ENCODE peak calls at places on chromosomes 7 and 10, in eight cellular contexts. B, K, X, Y, H, L, V and W are unnamed samples.

GRCh38 chr7:105854516-105854915 is 21.9 kb downstream of the ATXN7L1 start:
- DNase-seq in B (no peak), K (no peak), X (no peak), Y (no peak), H (no peak), L (no peak), V (no peak), W (no peak)

GRCh38 chr7:974172-974571 is 1.2 kb downstream of the COX19 start:
- DNase-seq in B (no peak), K (no peak), X (no peak), Y (no peak), H (no peak), L (no peak), V (no peak), W (no peak)

GRCh38 chr10:29160110-29160669 is 128.7 kb upstream of the LYZL1 start:
- DNase-seq in B (no peak), K (no peak), X (no peak), Y (no peak), H (no peak), L (no peak), V (no peak), W (no peak)

GRCh38 chr10:102131286-102132170 is 1.3 kb upstream of the PPRC1 start:
- DNase-seq in B (no peak), K (no peak), X (no peak), Y (no peak), H (no peak), L (no peak), V (no peak), W (no peak)

GRCh38 chr7:94643771-94644545 is 12.0 kb downstream of the SGCE start:
- DNase-seq in B (no peak), K (no peak), X (no peak), Y (no peak), H (no peak), L (no peak), V (no peak), W (no peak)

GRCh38 chr10:124362572-124362971 is 56.2 kb downstream of the OAT start:
- DNase-seq in B (no peak), K (no peak), X (no peak), Y (no peak), H (no peak), L (no peak), V (no peak), W (no peak)

GRCh38 chr7:50641442-50642405 is 76.5 kb upstream of the DDC start:
- DNase-seq in B (no peak), K (peak), X (no peak), Y (no peak), H (no peak), L (no peak), V (no peak), W (no peak)

GRCh38 chr10:15309221-15309620 is 61.9 kb downstream of the FAM171A1 start:
- DNase-seq in B (no peak), K (no peak), X (no peak), Y (no peak), H (no peak), L (no peak), V (no peak), W (no peak)

GRCh38 chr10:27611209-27611608 is 107.1 kb downstream of the RAB18 start:
- DNase-seq in B (no peak), K (no peak), X (no peak), Y (no peak), H (no peak), L (no peak), V (no peak), W (no peak)

GRCh38 chr10:73095479-73096021 is 1.1 kb downstream of the P4HA1 start:
- DNase-seq in B (peak), K (peak), X (no peak), Y (peak), H (peak), L (peak), V (peak), W (peak)

GRCh38 chr10:88227342-88228018 is 355.6 kb downstream of the RNLS start:
- DNase-seq in B (no peak), K (peak), X (no peak), Y (no peak), H (no peak), L (no peak), V (no peak), W (no peak)

GRCh38 chr10:100009283-100009792 is 409 bp downstream of the DNMBP start:
- DNase-seq in B (no peak), K (peak), X (no peak), Y (peak), H (peak), L (no peak), V (peak), W (no peak)

GRCh38 chr7:17680943-17681351 is 259.3 kb downstream of the SNX13 start:
- DNase-seq in B (peak), K (no peak), X (no peak), Y (no peak), H (no peak), L (no peak), V (no peak), W (no peak)
- TF ChIP-seq CTCF in B (peak), K (peak), X (peak), Y (peak), H (peak), L (peak), V (peak), W (peak)

DNA sequence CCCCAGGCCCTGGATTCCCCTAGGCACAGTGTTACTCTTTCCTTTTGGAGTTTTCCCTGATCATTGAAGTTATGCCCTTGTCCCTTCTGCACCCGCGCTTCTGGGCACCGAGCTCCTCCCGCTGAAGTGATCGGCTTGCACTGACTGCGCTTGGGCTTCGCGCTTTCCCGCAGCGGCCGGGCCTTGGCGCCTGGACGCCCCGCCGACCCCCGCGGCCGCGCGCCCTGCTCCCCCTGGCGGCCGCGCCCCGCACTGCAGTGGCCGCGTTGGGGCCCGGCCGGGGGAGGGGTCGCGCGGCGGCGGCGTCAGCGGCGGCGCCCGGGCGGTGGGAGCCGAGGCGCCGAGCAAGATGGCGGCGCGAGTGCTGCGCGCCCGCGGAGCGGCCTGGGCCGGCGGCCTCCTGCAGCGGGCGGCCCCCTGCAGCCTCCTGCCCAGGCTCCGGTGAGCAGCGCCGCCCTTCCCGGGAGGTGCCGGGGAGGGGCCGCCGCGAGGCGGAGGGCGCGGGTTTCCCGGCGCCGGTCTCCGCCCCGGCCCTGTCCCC is at the start of gene NIPSNAP2:
- DNase-seq in B (no peak), K (peak), X (peak), Y (peak), H (peak), L (peak), V (peak), W (peak)
- TF ChIP-seq CTCF in B (peak), K (peak), X (peak), Y (peak), H (peak), L (no peak), V (peak), W (peak)

GRCh38 chr7:79141252-79141651 is 312.2 kb downstream of the MAGI2 start:
- DNase-seq in B (no peak), K (no peak), X (no peak), Y (no peak), H (no peak), L (no peak), V (no peak), W (no peak)
- TF ChIP-seq CTCF in B (no peak), K (no peak), X (no peak), Y (no peak), H (no peak), L (no peak), V (no peak), W (no peak)

GRCh38 chr10:2828741-2829140 is 238.6 kb upstream of the PFKP start:
- DNase-seq in B (no peak), K (no peak), X (no peak), Y (no peak), H (no peak), L (no peak), V (no peak), W (no peak)
- TF ChIP-seq CTCF in B (no peak), K (no peak), X (no peak), Y (no peak), H (no peak), L (no peak), V (no peak), W (no peak)